ENCODE peak calls at places on chromosomes 5 and 9, in seven cellular contexts. L is lower lobe of right lung, O is tibial artery, T is SK-N-SH, Q is spleen, S is IMR-90, A is transverse colon. N is an unnamed sample.

GRCh38 chr5:82011761-82012160 is 39.9 kb downstream of the ATG10 start:
- DNase-seq in L (no peak), O (no peak), T (no peak), Q (no peak), S (peak; percentile 49), A (no peak), N (no peak)

GRCh38 chr9:31776471-31776870 is 608.0 kb upstream of the ACO1 start:
- DNase-seq in L (no peak), O (no peak), T (no peak), Q (no peak), S (no peak), A (no peak), N (no peak)

GRCh38 chr5:149735066-149735465 is 5.0 kb downstream of the PPARGC1B start:
- DNase-seq in L (no peak), O (no peak), T (no peak), Q (no peak), S (no peak), A (peak; percentile 46), N (no peak)

GRCh38 chr5:74409166-74409706 is 231.3 kb downstream of the ENC1 start:
- DNase-seq in L (no peak), O (no peak), T (no peak), Q (no peak), S (no peak), A (no peak), N (no peak)

GRCh38 chr5:54517174-54517511 is 416 bp upstream of the SNX18 start:
- DNase-seq in L (no peak), O (no peak), T (no peak), Q (no peak), S (no peak), A (peak; percentile 14), N (peak; percentile 46)

GRCh38 chr9:131701789-131702337 is 38.0 kb downstream of the RAPGEF1 start:
- DNase-seq in L (no peak), O (no peak), T (no peak), Q (no peak), S (peak; percentile 49), A (no peak), N (no peak)

GRCh38 chr5:173780356-173781234 is 107.6 kb upstream of the CPEB4 start:
- DNase-seq in L (no peak), O (no peak), T (no peak), Q (no peak), S (no peak), A (no peak), N (no peak)

GRCh38 chr5:142716963-142717362 is 31.1 kb upstream of the FGF1 start:
- DNase-seq in L (no peak), O (peak; percentile 73), T (peak; percentile 70), Q (no peak), S (peak; percentile 51), A (peak; percentile 22), N (peak; percentile 60)

GRCh38 chr5:162801235-162801634 is 636.2 kb upstream of the CCNG1 start:
- DNase-seq in L (no peak), O (no peak), T (no peak), Q (no peak), S (no peak), A (no peak), N (no peak)

GRCh38 chr5:30804739-30805313 is 388.7 kb upstream of the CDH6 start:
- DNase-seq in L (no peak), O (no peak), T (no peak), Q (no peak), S (peak; percentile 62), A (no peak), N (no peak)

GRCh38 chr5:140219068-140219971 is 44.3 kb downstream of the CYSTM1 start:
- DNase-seq in L (no peak), O (no peak), T (no peak), Q (no peak), S (no peak), A (no peak), N (peak; percentile 60)

GRCh38 chr5:157290156-157290980 is 24.4 kb downstream of the CYFIP2 start:
- DNase-seq in L (no peak), O (no peak), T (no peak), Q (no peak), S (peak; percentile 63), A (no peak), N (no peak)

GRCh38 chr5:58042933-58043606 is 416.8 kb downstream of the PLK2 start:
- DNase-seq in L (no peak), O (no peak), T (no peak), Q (no peak), S (peak; percentile 16), A (peak; percentile 11), N (no peak)

GRCh38 chr9:89360465-89360864 is 42.2 kb downstream of the SECISBP2 start:
- DNase-seq in L (no peak), O (no peak), T (no peak), Q (no peak), S (peak; percentile 11), A (no peak), N (no peak)

GRCh38 chr9:93669958-93670207 is 93.5 kb downstream of the PHF2 start:
- DNase-seq in L (no peak), O (no peak), T (peak; percentile 30), Q (no peak), S (no peak), A (no peak), N (no peak)

GRCh38 chr5:6678385-6678784 is 34.8 kb upstream of the TENT4A start:
- DNase-seq in L (no peak), O (no peak), T (no peak), Q (no peak), S (no peak), A (no peak), N (no peak)

GRCh38 chr5:14268738-14269137 is 125.6 kb downstream of the TRIO start:
- DNase-seq in L (no peak), O (peak; percentile 76), T (no peak), Q (no peak), S (peak; percentile 50), A (no peak), N (no peak)

GRCh38 chr5:14270212-14270702 is 127.1 kb downstream of the TRIO start:
- DNase-seq in L (no peak), O (peak; percentile 85), T (peak; percentile 73), Q (no peak), S (peak; percentile 64), A (no peak), N (peak; percentile 73)

GRCh38 chr5:14267166-14267838 is 124.2 kb downstream of the TRIO start:
- DNase-seq in L (no peak), O (no peak), T (no peak), Q (no peak), S (no peak), A (no peak), N (no peak)

GRCh38 chr5:14268236-14268701 is 125.1 kb downstream of the TRIO start:
- DNase-seq in L (no peak), O (no peak), T (no peak), Q (no peak), S (peak; percentile 81), A (no peak), N (peak; percentile 29)

DNA sequence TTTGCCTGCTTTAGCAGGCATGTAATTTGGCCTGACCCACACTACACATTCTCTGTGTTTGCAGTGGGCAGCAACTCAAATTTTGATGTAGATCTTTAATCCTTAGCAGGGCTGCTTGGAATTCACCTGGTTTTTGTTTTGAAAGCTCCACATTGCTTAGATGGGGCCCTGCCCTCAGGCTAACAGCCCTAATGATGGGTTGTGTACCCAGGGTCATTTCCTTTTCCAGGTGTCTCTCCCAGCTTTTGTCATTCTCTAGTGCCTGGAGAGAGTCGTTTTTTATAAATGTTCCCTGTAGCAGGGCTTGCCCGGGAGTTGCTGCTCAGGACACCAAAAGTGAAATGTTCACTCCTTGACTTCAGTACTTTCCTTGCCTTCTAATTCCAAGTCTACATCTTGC is 126.3 kb downstream of the TRIO start:
- DNase-seq in L (no peak), O (no peak), T (no peak), Q (no peak), S (no peak), A (no peak), N (no peak)
- H3K4me1 ChIP-seq in L (peaks cover 48% of the 10 kb centered on the region), O (peaks cover 50% of the 10 kb centered on the region), T (peaks cover 49% of the 10 kb centered on the region), Q (peaks cover 31% of the 10 kb centered on the region), S (peaks cover 36% of the 10 kb centered on the region), A (peaks cover 35% of the 10 kb centered on the region), N (peaks cover 55% of the 10 kb centered on the region)

GRCh38 chr9:113528088-113528487 is 64.6 kb downstream of the RGS3 start:
- DNase-seq in L (no peak), O (no peak), T (no peak), Q (peak; percentile 47), S (no peak), A (peak; percentile 90), N (no peak)

GRCh38 chr9:113526231-113526746 is 62.8 kb downstream of the RGS3 start:
- DNase-seq in L (no peak), O (no peak), T (no peak), Q (peak; percentile 41), S (no peak), A (no peak), N (no peak)

GRCh38 chr9:113525831-113526230 is 62.3 kb downstream of the RGS3 start:
- DNase-seq in L (no peak), O (no peak), T (no peak), Q (peak; percentile 50), S (no peak), A (no peak), N (no peak)

GRCh38 chr9:113525208-113525607 is 61.7 kb downstream of the RGS3 start:
- DNase-seq in L (no peak), O (no peak), T (no peak), Q (peak; percentile 30), S (no peak), A (no peak), N (no peak)

DNA sequence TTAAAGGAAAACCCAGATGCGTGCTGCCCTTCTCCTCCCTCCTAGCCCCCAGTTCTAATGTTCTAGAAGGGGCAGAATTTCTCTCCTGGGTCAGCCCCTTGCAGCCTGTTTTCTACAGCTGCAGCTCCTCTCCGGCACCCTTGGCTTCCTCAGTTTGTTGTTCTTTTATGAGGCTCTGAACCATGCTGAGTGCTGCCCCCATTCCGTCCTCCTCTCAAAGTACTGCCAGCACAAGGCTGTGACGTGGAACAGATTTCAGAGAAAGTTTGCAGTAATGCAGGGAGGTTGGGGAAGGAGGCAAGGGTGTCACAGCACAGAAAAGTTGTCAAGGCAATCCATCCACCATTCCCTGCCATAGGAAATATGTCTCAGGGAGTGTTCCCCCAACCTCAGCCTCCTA is 63.3 kb downstream of the RGS3 start:
- DNase-seq in L (no peak), O (no peak), T (no peak), Q (peak; percentile 51), S (peak; percentile 18), A (no peak), N (no peak)
- H3K4me3 ChIP-seq in L (no peak overlapping the region), O (no peak overlapping the region), T (no peak overlapping the region), Q (no peak overlapping the region), S (no peak overlapping the region), A (no peak overlapping the region), N (no peak overlapping the region)

DNA sequence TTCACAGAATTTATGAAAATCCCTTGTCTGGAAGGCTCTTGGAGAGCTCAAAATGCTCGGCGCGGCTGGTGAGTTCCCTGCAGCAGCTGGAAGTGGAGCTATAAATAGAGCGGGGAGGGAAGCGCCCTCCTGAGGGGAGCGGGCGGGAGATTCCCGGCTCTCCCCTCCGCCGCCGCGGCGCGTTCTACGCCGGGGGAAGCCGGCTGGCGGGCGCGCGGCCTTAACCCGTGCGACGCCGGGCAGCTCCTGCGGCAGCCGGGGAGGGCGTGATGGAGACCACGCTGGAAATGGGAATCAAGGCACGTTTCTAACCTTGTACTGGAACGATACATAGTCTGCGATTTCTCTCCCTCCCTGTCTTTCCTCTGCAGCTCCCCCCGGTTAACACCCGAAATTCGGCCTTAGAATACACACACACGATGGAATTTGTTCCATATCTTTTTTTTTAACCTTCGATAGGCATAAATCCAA is 306.5 kb upstream of the KCNN2 start:
- DNase-seq in L (peak; percentile 45), O (no peak), T (peak; percentile 73), Q (no peak), S (peak; percentile 64), A (peak; percentile 17), N (no peak)
- TF ChIP-seq CTCF in L (no peak), O (no peak), T (no peak), Q (no peak), S (peak; percentile 19), A (no peak), N (no peak)

GRCh38 chr9:121638901-121639592 is 12.4 kb upstream of the DAB2IP start:
- DNase-seq in L (no peak), O (no peak), T (no peak), Q (no peak), S (no peak), A (no peak), N (no peak)
- H3K4me1 ChIP-seq in L (peaks cover 34% of the 10 kb centered on the region), O (peaks cover 19% of the 10 kb centered on the region), T (peaks cover 8% of the 10 kb centered on the region), Q (no peaks in the 10 kb centered on the region), S (peaks cover 11% of the 10 kb centered on the region), A (peaks cover 22% of the 10 kb centered on the region), N (peaks cover 12% of the 10 kb centered on the region)